ENCODE peak calls at places on chromosomes 13 and 19, in five cellular contexts. One of them, this sample, is unnamed.

GRCh38 chr19:13208131-13208963 is 58.1 kb downstream of the IER2 start:
- DNase-seq in neural progenitor cell: peak; percentile 38
- DNase-seq in Calu3: no peak
- DNase-seq in lower lobe of right lung: peak; percentile 74
- DNase-seq in cardiac fibroblast: peak; percentile 85
- DNase-seq in this sample: peak; percentile 65

GRCh38 chr13:98202026-98202425 is 25.0 kb upstream of the RNF113B start:
- DNase-seq in neural progenitor cell: peak; percentile 25
- DNase-seq in Calu3: no peak
- DNase-seq in lower lobe of right lung: no peak
- DNase-seq in cardiac fibroblast: no peak
- DNase-seq in this sample: no peak

GRCh38 chr13:18946738-18947137 is 234.9 kb downstream of the TUBA3C start:
- DNase-seq in Calu3: no peak
- DNase-seq in cardiac fibroblast: no peak
- DNase-seq in lower lobe of right lung: no peak
- DNase-seq in neural progenitor cell: no peak
- DNase-seq in this sample: no peak

GRCh38 chr13:112058941-112059340 is 8.0 kb upstream of the SOX1 start:
- DNase-seq in cardiac fibroblast: no peak
- DNase-seq in Calu3: no peak
- DNase-seq in lower lobe of right lung: no peak
- DNase-seq in neural progenitor cell: no peak
- DNase-seq in this sample: no peak

GRCh38 chr19:39038098-39038497 is 5.7 kb upstream of the FBXO27 start:
- DNase-seq in lower lobe of right lung: no peak
- DNase-seq in Calu3: peak; percentile 69
- DNase-seq in neural progenitor cell: peak; percentile 87
- DNase-seq in cardiac fibroblast: peak; percentile 51
- DNase-seq in this sample: no peak

GRCh38 chr19:12331211-12331941 is 2.1 kb downstream of the ZNF563 start:
- DNase-seq in lower lobe of right lung: no peak
- DNase-seq in cardiac fibroblast: no peak
- DNase-seq in Calu3: no peak
- DNase-seq in neural progenitor cell: peak; percentile 13
- DNase-seq in this sample: no peak

GRCh38 chr13:114116734-114117133 is 15.7 kb downstream of the RASA3 start:
- DNase-seq in neural progenitor cell: no peak
- DNase-seq in Calu3: no peak
- DNase-seq in cardiac fibroblast: no peak
- DNase-seq in lower lobe of right lung: no peak
- DNase-seq in this sample: no peak

GRCh38 chr13:56893843-56894242 is 246.9 kb upstream of the PRR20A start:
- DNase-seq in cardiac fibroblast: no peak
- DNase-seq in Calu3: no peak
- DNase-seq in neural progenitor cell: no peak
- DNase-seq in lower lobe of right lung: no peak
- DNase-seq in this sample: no peak

GRCh38 chr19:36009220-36009619 is 607 bp upstream of the SYNE4 start:
- DNase-seq in lower lobe of right lung: peak; percentile 82
- DNase-seq in cardiac fibroblast: peak; percentile 74
- DNase-seq in neural progenitor cell: peak; percentile 84
- DNase-seq in Calu3: peak; percentile 75
- DNase-seq in this sample: no peak

GRCh38 chr19:33470040-33470330 is 51.6 kb downstream of the PEPD start:
- DNase-seq in cardiac fibroblast: no peak
- DNase-seq in Calu3: no peak
- DNase-seq in lower lobe of right lung: peak; percentile 26
- DNase-seq in neural progenitor cell: no peak
- DNase-seq in this sample: no peak

GRCh38 chr13:51315658-51316057 is 23.8 kb upstream of the SERPINE3 start:
- DNase-seq in lower lobe of right lung: no peak
- DNase-seq in cardiac fibroblast: peak; percentile 25
- DNase-seq in neural progenitor cell: peak; percentile 20
- DNase-seq in Calu3: no peak
- DNase-seq in this sample: no peak

GRCh38 chr19:5687360-5688198 is 2.5 kb upstream of the RPL36 start:
- DNase-seq in Calu3: no peak
- DNase-seq in lower lobe of right lung: peak; percentile 55
- DNase-seq in neural progenitor cell: no peak
- DNase-seq in cardiac fibroblast: no peak
- DNase-seq in this sample: no peak

GRCh38 chr13:113783966-113784644 is 25.1 kb downstream of the TMEM255B start:
- DNase-seq in neural progenitor cell: no peak
- DNase-seq in Calu3: no peak
- DNase-seq in lower lobe of right lung: no peak
- DNase-seq in cardiac fibroblast: no peak
- DNase-seq in this sample: no peak

GRCh38 chr13:93298741-93299140 is 72.1 kb downstream of the GPC6 start:
- DNase-seq in neural progenitor cell: no peak
- DNase-seq in cardiac fibroblast: no peak
- DNase-seq in Calu3: no peak
- DNase-seq in lower lobe of right lung: no peak
- DNase-seq in this sample: no peak

DNA sequence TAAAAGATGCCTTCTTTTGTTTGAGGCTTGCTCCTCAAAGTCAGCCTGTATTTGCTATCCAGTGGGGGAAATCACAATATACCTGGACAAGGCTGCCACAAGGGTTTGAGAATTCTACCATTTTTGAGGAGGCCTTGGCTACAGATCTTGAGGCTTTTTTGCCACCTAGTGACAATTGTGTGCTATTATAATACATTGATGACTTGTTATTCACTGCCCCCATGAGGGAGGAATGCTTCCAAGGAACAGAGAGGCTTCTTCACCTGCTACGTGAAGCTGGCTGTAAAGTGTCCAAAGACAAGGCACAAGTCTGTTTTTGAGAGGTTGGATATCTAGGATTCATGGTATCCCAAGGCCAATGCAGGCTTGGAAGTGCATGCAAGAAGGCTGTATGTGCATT is 72.5 kb downstream of the ZNF708 start:
- DNase-seq in cardiac fibroblast: peak; percentile 6
- DNase-seq in neural progenitor cell: peak; percentile 32
- DNase-seq in lower lobe of right lung: no peak
- DNase-seq in Calu3: no peak
- DNase-seq in this sample: no peak
- TF ChIP-seq CTCF in cardiac fibroblast: no peak
- TF ChIP-seq CTCF in neural progenitor cell: peak; percentile 39
- TF ChIP-seq CTCF in lower lobe of right lung: peak; percentile 19
- TF ChIP-seq CTCF in Calu3: no peak
- TF ChIP-seq CTCF in this sample: no peak

DNA sequence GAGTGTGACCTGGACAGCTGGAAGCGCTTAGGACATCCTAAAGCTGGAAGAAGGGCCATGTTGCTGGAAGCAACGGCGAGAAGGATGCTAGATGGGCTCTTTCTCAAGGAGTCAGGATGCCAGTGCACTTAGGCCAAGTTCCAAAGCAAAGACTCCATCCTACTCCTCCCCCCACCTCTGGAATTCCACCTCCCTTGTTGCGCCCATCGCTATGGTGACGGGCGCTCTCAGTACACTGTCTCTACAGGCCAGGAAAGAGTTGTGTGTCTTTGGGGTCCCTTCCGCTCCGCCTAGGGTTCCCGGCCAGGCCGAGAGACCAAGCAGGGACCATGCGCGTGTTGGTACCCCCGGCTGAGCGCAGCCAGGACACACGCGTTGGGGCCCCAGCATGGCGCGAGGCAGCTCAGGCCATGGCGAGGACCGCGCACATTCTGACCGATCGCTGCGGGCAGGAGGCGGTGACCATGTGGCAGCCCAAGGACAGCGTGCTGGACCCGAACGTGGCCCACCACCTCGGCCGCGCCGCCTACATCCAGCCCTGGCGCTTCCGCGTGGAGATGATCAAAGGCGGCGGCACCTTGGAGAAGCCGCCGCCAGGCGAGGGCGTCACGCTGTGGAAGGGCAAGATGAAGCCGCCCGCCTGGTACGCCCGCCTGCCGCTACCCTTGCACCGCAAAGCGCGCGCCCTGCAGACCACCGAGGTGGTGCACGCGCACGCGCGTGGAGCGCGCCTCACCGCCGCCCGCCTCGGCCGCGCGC is 31.0 kb upstream of the SLC1A6 start:
- DNase-seq in neural progenitor cell: peak; percentile 76
- DNase-seq in Calu3: no peak
- DNase-seq in cardiac fibroblast: no peak
- DNase-seq in lower lobe of right lung: no peak
- DNase-seq in this sample: no peak
- TF ChIP-seq CTCF in neural progenitor cell: no peak
- TF ChIP-seq CTCF in Calu3: no peak
- TF ChIP-seq CTCF in cardiac fibroblast: no peak
- TF ChIP-seq CTCF in lower lobe of right lung: no peak
- TF ChIP-seq CTCF in this sample: no peak

DNA sequence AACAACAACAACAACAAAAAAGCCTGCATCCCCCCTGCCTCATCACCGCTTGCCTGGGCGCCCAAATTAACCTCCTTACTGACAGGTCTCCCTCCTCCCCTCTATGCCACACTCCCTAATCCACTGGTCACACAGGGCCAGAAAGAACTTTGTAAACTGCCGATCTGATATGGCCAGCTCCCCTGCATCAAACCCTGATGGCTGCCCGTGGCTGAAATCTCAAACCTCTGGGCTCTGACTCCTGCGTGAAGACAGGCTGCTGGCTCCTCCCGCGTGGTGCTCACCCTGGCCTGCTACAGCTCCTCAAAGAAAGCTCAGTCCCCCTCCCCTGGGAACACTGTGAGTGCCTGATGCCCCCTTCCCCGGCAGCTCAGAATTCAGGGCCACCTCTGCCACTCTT is 7.6 kb downstream of the ISOC2 start:
- DNase-seq in lower lobe of right lung: no peak
- DNase-seq in cardiac fibroblast: no peak
- DNase-seq in neural progenitor cell: no peak
- DNase-seq in Calu3: no peak
- DNase-seq in this sample: no peak
- TF ChIP-seq CTCF in lower lobe of right lung: no peak
- TF ChIP-seq CTCF in cardiac fibroblast: no peak
- TF ChIP-seq CTCF in neural progenitor cell: no peak
- TF ChIP-seq CTCF in Calu3: no peak
- TF ChIP-seq CTCF in this sample: no peak

DNA sequence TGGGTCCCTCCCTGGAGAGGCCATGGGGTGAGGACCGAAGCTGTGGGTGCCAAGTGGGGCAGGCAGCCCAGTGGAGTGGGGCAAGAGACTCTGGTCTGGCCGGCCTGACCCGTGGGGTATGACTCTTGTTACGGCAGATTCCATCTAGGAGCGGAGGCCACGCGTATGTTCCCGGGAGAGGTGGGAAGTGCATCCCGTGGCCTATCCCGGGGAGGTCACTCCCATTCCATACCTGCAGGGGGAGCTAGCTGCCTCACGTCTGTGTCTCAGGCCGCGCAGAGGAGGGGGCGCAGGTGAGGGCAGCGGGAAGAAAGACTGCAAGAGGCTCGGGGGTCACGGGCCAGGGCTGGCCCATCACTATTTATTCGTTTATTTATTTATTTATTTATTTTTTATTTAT is 4.9 kb downstream of the CSNK1G2 start:
- DNase-seq in cardiac fibroblast: peak; percentile 22
- DNase-seq in Calu3: no peak
- DNase-seq in neural progenitor cell: peak; percentile 84
- DNase-seq in lower lobe of right lung: no peak
- DNase-seq in this sample: no peak
- TF ChIP-seq CTCF in cardiac fibroblast: peak; percentile 65
- TF ChIP-seq CTCF in Calu3: peak; percentile 31
- TF ChIP-seq CTCF in neural progenitor cell: peak; percentile 67
- TF ChIP-seq CTCF in lower lobe of right lung: peak; percentile 56
- TF ChIP-seq CTCF in this sample: peak; percentile 58

DNA sequence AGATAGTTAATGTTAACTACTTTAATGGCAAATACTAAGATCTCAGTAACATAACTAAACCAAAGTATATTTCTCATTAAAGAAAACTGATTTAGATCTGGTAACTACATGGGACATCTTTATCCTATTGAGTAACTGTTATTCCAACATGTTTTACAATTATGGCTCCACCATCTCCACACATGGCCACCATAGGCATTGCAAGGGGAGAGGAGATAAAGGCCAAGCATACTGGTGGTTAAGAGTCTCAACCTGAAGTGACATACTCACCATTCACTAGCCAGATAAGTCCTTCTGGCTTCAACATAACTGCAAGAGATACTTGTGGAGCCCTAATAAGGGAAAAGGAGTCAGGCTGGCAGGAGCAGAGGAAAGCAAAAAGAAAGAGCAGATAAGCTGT is 1586.4 kb upstream of the SPRY2 start:
- DNase-seq in cardiac fibroblast: no peak
- DNase-seq in Calu3: no peak
- DNase-seq in neural progenitor cell: peak; percentile 6
- DNase-seq in lower lobe of right lung: no peak
- DNase-seq in this sample: no peak
- TF ChIP-seq CTCF in cardiac fibroblast: no peak
- TF ChIP-seq CTCF in Calu3: no peak
- TF ChIP-seq CTCF in neural progenitor cell: peak; percentile 37
- TF ChIP-seq CTCF in lower lobe of right lung: no peak
- TF ChIP-seq CTCF in this sample: no peak

This sample was measured in AG09319.